ENCODE peak calls at places on chromosomes 5 and 9, in five cellular contexts. A is CD4-positive, alpha-beta T cell; H is HFFc6; N is CD8-positive, alpha-beta T cell; T is AG09309. F is an unnamed sample.

GRCh38 chr5:151679421-151680155 is 7.1 kb downstream of the SPARC start:
- DNase-seq in N (no peak), A (no peak), H (no peak), T (no peak), F (no peak)

GRCh38 chr9:128705051-128705965 is 3.0 kb downstream of the PKN3 start:
- DNase-seq in A (no peak), N (no peak), T (no peak), H (no peak), F (no peak)

GRCh38 chr5:126220725-126221124 is 202.5 kb upstream of the GRAMD2B start:
- DNase-seq in A (no peak), H (no peak), T (no peak), N (no peak), F (no peak)

GRCh38 chr9:13613296-13613695 is 333.8 kb upstream of the MPDZ start:
- DNase-seq in T (no peak), A (no peak), N (no peak), H (no peak), F (no peak)

GRCh38 chr5:176611435-176611834 is 1.5 kb upstream of the GPRIN1 start:
- DNase-seq in N (peak), H (peak), A (peak), T (peak), F (no peak)

GRCh38 chr5:77662615-77663014 is 24.1 kb upstream of the OTP start:
- DNase-seq in T (no peak), A (no peak), N (no peak), H (no peak), F (no peak)

GRCh38 chr5:1926471-1927341 is 44.0 kb upstream of the IRX4 start:
- DNase-seq in T (no peak), A (no peak), H (no peak), N (no peak), F (no peak)

GRCh38 chr5:42429694-42430093 is 6.5 kb downstream of the GHR start:
- DNase-seq in N (no peak), H (no peak), A (no peak), T (no peak), F (no peak)

GRCh38 chr5:103452666-103453065 is 109.9 kb downstream of the NUDT12 start:
- DNase-seq in N (no peak), A (no peak), T (no peak), H (peak), F (no peak)

GRCh38 chr5:98042961-98043360 is 730.5 kb upstream of the RGMB start:
- DNase-seq in A (no peak), N (no peak), T (no peak), H (no peak), F (no peak)

GRCh38 chr5:157535042-157535865 is 40.3 kb downstream of the ADAM19 start:
- DNase-seq in T (no peak), A (no peak), H (peak), N (no peak), F (no peak)

GRCh38 chr5:150175536-150175935 is 9.0 kb downstream of the CDX1 start:
- DNase-seq in H (peak), A (no peak), T (no peak), N (no peak), F (no peak)

GRCh38 chr5:75551471-75551870 is 39.8 kb downstream of the POLK start:
- DNase-seq in N (no peak), A (no peak), H (peak), T (peak), F (no peak)

GRCh38 chr9:91364005-91364404 is 2.3 kb upstream of the AUH start:
- DNase-seq in T (no peak), H (no peak), A (no peak), N (no peak), F (no peak)

GRCh38 chr5:180172447-180173197 is 36.4 kb downstream of the RASGEF1C start:
- DNase-seq in N (no peak), H (no peak), T (no peak), A (no peak), F (no peak)

GRCh38 chr9:21965401-21965951 is 28.7 kb downstream of the CDKN2A start:
- DNase-seq in N (peak), H (peak), T (no peak), A (peak), F (peak)

GRCh38 chr9:95753762-95754465 is 121.6 kb upstream of the ERCC6L2 start:
- DNase-seq in N (no peak), A (no peak), T (no peak), H (no peak), F (no peak)

GRCh38 chr9:76379494-76379893 is 14.7 kb downstream of the RFK start:
- DNase-seq in T (no peak), N (no peak), A (no peak), H (no peak), F (no peak)

GRCh38 chr9:36903541-36904435 is 130.3 kb downstream of the PAX5 start:
- DNase-seq in T (peak), A (no peak), H (peak), N (no peak), F (no peak)

GRCh38 chr5:159161361-159162214 is 47.8 kb downstream of the RNF145 start:
- DNase-seq in A (no peak), T (no peak), N (no peak), H (peak), F (no peak)

GRCh38 chr9:131997779-131998178 is 81.9 kb downstream of the MED27 start:
- DNase-seq in T (no peak), A (no peak), H (no peak), N (no peak), F (no peak)

GRCh38 chr9:132000659-132001058 is 79.0 kb downstream of the MED27 start:
- DNase-seq in N (no peak), A (no peak), T (no peak), H (no peak), F (no peak)

GRCh38 chr9:131997076-131997475 is 82.6 kb downstream of the MED27 start:
- DNase-seq in T (no peak), H (no peak), N (no peak), A (no peak), F (no peak)

GRCh38 chr9:132001550-132001949 is 78.1 kb downstream of the MED27 start:
- DNase-seq in A (no peak), H (no peak), N (no peak), T (no peak), F (no peak)

DNA sequence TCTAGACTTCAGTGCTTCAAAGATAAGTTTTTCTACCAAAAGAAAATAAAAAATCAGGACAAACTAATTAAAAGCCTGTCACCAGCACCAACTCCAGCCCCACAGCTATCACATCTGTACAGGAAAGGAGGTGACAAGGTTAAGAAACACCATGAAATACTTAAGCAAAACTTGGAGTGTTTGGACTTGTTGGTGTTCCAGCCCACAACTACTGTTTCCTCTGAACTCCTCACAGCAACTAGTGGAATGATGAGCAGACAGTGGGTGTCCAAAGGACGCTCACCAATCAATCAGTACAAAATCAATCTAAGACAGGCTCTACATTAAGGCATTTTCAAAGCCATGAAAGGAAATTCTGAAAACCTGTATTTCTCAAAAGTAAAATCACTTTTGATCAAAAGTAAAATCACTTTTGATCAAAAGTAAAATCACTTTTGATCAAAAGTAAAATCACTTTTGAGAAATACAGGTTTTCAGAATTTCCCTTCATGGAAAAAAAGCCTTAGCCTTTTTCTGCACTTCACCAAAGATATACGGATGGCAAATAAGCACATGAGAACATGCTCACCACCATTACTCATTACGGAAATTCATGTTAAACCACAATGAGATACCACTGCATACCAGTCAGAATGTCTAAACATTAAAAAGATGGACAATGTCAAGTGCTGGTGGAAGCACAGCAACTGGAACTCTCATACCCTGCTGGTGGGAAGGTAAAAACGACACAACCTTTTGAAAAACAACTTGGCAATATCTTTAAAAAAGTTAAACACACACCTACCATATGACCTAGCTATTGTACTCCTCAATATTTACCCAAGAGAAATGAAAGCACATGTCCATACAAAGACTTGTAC is 79.7 kb downstream of the MED27 start:
- DNase-seq in A (no peak), N (no peak), H (peak), T (peak), F (no peak)
- TF ChIP-seq CTCF in A (no peak), N (no peak), H (peak), T (peak), F (no peak)

GRCh38 chr5:119315516-119315949 is 40.3 kb upstream of the TNFAIP8 start:
- DNase-seq in N (peak), T (no peak), H (no peak), A (peak), F (no peak)
- TF ChIP-seq CTCF in N (peak), T (peak), H (peak), A (peak), F (no peak)

DNA sequence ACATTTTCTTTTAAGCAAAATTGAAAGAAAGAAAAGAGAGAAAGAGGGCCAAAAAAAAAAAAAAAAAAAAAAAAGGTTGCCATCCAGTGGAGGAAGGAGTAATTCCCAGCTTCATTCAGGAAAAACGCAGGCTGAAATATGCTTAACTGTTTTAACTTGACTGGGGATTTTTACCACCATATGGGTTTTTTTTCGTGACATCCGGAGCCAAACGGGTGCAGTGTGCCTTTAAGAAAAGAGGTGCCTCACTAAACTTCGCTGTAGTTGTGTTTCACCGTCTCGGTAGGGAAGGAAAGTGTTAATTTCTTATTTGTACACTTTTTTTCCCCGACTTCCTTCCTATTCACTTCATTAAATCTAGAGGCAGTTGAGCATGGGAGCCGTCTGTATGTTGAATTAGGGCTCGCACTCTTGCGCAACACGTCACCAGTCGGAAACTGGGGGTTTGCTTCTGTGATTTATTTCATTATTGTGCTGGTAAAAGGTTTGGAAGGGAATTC is 143.0 kb downstream of the SMARCA2 start:
- DNase-seq in N (peak), A (peak), H (peak), T (no peak), F (no peak)
- TF ChIP-seq CTCF in N (no peak), A (no peak), H (peak), T (no peak), F (no peak)

GRCh38 chr9:93059960-93060591 is 1.6 kb downstream of the SUSD3 start:
- DNase-seq in H (no peak), N (no peak), A (no peak), T (no peak), F (no peak)

GRCh38 chr9:93060746-93061259 is 2.3 kb downstream of the SUSD3 start:
- DNase-seq in A (no peak), N (no peak), T (no peak), H (peak), F (no peak)

GRCh38 chr9:93061260-93061751 is 2.8 kb downstream of the SUSD3 start:
- DNase-seq in N (no peak), A (no peak), T (no peak), H (no peak), F (no peak)

GRCh38 chr9:93062364-93062763 is 3.9 kb downstream of the SUSD3 start:
- DNase-seq in T (no peak), H (no peak), N (no peak), A (no peak), F (no peak)

GRCh38 chr9:93061791-93062299 is 3.3 kb downstream of the SUSD3 start:
- DNase-seq in A (peak), T (no peak), H (no peak), N (no peak), F (no peak)
- TF ChIP-seq CTCF in A (no peak), T (no peak), H (no peak), N (no peak), F (no peak)

DNA sequence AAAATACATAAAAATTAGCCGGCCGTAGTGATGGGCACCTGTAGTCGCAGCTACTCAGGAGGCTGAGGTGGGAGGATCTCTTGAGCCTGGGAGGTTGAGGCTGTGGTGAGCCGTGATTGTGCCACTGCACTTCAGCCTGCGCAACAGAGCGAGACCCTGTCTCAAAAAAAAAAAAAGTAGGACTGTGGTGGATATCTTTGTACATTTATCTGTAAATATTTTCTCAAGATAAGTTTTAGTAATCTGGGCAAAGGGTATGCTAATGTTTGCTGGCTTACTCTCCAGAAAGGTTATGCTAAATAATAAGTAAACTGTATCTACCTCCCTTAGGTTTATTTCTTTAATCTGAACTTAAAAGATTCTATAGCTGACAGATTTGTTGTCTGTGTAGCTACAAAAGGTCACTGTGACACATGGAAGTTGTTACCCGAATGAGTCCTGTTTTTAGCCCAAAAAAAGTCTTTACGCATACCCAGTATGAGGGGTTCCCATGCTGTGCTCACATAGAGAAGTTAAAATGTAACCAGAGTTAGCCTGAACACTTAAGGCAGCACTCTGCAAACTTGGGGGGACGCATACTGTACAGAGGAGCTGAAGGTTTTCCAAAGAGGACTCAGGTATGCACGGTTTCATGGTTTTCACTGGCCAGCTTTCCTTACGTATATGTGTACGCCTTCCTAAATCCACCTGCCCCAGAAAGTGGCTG is 206.3 kb downstream of the PBX3 start:
- DNase-seq in H (no peak), A (no peak), N (no peak), T (no peak), F (no peak)
- TF ChIP-seq CTCF in H (no peak), A (no peak), N (no peak), T (no peak), F (no peak)

DNA sequence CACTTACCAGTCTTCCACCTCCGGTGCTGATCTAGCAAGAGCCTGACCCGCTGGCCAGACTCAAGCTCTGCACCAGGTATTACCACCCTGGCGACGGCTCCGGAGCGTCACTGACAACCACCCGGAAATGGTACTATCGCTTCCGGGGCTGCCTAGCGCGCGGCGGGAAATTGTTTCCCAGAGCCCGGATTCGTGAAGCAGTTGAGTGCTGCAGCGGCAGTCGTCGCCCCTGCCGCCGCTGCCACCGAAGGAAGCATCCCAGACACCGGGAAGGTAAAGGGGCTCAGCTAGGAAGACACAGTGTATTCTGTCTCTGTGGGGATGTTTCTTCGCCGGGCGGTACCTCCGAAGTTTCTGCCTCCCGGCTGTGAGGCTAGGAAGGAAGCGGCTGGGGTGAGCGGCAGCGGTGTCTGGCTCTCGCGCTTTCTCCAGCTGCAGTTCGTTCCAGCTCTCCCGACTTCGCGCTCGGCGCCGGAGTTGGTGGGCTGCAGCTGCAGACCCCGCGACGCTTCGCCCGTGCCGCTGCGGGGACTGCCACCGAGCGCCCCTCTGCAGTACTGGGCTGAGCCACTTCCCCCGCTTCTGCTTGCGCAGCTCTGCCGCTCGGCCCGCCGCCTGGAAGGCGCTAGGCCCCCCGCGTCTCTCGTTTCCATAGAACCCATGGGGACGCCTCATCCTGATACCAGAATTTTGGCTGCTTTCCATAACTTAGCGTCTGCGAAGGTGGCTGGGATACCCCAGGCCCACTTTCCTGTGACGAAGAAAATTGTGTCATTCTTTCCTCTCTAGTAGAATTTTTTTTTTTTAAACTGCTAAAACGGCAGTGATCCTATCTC is at the start of the genes KIAA0825 and SLF1:
- DNase-seq in A (peak), N (peak), H (peak), T (peak), F (peak)
- TF ChIP-seq CTCF in A (no peak), N (no peak), H (no peak), T (no peak), F (no peak)

GRCh38 chr5:111478266-111478665 is 34.1 kb downstream of the STARD4 start:
- DNase-seq in H (no peak), T (no peak), A (no peak), N (no peak), F (no peak)
- TF ChIP-seq CTCF in H (peak), T (peak), A (no peak), N (no peak), F (no peak)

GRCh38 chr9:35662437-35662836 is 2.6 kb downstream of the ARHGEF39 start:
- DNase-seq in N (no peak), A (no peak), T (no peak), H (no peak), F (no peak)

GRCh38 chr9:35659340-35659739 is 1.2 kb downstream of the CCDC107 start:
- DNase-seq in A (no peak), N (no peak), T (no peak), H (peak), F (no peak)

GRCh38 chr9:35658894-35659220 is 765 bp downstream of the CCDC107 start:
- DNase-seq in A (no peak), T (no peak), H (peak), N (no peak), F (no peak)

GRCh38 chr9:35661756-35662350 is 3.1 kb downstream of the ARHGEF39 start:
- DNase-seq in A (peak), H (no peak), T (no peak), N (peak), F (no peak)

GRCh38 chr9:35660966-35661413 is 2.9 kb downstream of the CCDC107 start:
- DNase-seq in H (no peak), T (no peak), N (no peak), A (no peak), F (no peak)
- TF ChIP-seq CTCF in H (peak), T (peak), N (no peak), A (no peak), F (no peak)

DNA sequence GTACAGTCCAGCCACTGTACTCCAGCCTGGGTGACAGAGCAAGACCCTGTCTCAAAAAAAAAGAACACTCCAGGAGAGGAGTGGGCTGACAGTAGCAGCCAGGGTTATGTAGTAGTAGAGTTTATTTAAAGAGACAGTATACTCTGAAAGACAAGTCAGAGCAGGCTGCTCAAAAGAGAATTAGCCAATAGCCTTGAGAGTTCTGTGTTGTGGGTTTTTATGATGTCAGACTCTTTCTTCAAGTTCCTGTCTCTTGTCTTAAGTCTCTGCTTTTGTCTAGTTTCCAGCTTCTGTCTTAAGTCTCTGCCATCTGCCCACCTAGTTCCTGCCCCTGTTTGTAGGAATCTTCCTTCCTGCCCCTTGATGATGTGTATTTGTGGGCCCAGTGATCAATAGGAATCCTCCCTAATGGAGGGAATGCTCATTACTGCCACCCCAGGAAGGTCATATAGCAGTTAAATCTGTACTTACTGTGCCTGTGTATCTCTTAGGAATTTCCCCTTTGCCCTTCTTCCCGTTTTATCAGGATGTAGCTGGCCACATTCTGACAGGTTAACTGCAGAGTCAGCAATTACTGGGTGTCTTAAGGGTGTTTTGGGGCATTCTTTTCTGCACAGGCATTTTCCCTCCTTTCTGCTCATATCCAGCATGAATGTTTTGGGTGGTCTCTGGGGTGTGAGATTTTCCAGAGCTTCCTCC is 580.5 kb upstream of the SGCD start:
- DNase-seq in T (no peak), N (no peak), H (no peak), A (no peak), F (no peak)
- TF ChIP-seq CTCF in T (no peak), N (no peak), H (no peak), A (no peak), F (no peak)